ENCODE peak calls at places on chromosomes 12 and 14, in six cellular contexts. C is esophagus squamous epithelium, A is neuronal stem cell, F is HL-60, O is pancreas, Q is endothelial cell of umbilical vein. E is an unnamed sample.

GRCh38 chr14:65080954-65081747 is 21.2 kb downstream of the MAX start:
- DNase-seq in C (no peak), A (no peak), F (no peak), O (no peak), Q (peak; percentile 11), E (peak; percentile 98)

GRCh38 chr14:31792726-31793125 is 231.5 kb downstream of the NUBPL start:
- DNase-seq in C (no peak), A (no peak), F (no peak), O (no peak), Q (no peak), E (no peak)

GRCh38 chr14:60965402-60965801 is 15.5 kb downstream of the TRMT5 start:
- DNase-seq in C (no peak), A (no peak), F (no peak), O (no peak), Q (peak; percentile 81), E (no peak)

GRCh38 chr12:32559434-32559833 is 119.7 kb upstream of the DNM1L start:
- DNase-seq in C (no peak), A (no peak), F (no peak), O (no peak), Q (no peak), E (no peak)

GRCh38 chr12:124995200-124995961 is 1.9 kb downstream of the BRI3BP start:
- DNase-seq in C (no peak), A (no peak), F (peak; percentile 67), O (no peak), Q (no peak), E (peak; percentile 52)

GRCh38 chr14:23352506-23353432 is at the start of gene SLC22A17:
- DNase-seq in C (no peak), A (peak; percentile 82), F (no peak), O (peak; percentile 84), Q (peak; percentile 59), E (peak; percentile 39)

GRCh38 chr12:103994235-103994634 is 28.6 kb downstream of the TDG start:
- DNase-seq in C (no peak), A (no peak), F (no peak), O (no peak), Q (no peak), E (no peak)

GRCh38 chr14:101781240-101782061 is 19.9 kb downstream of the PPP2R5C start:
- DNase-seq in C (no peak), A (no peak), F (no peak), O (peak; percentile 78), Q (no peak), E (no peak)

GRCh38 chr12:24554612-24555300 is 394.1 kb downstream of the BCAT1 start:
- DNase-seq in C (no peak), A (no peak), F (no peak), O (no peak), Q (no peak), E (no peak)

GRCh38 chr12:131736807-131737484 is 26.1 kb downstream of the SFSWAP start:
- DNase-seq in C (no peak), A (no peak), F (no peak), O (no peak), Q (peak; percentile 29), E (no peak)
- H3K27ac ChIP-seq in C (peak overlapping the region; percentile 40), A (no peak overlapping the region), F (no peak overlapping the region), O (no peak overlapping the region), Q (peak overlapping the region; percentile 61), E (no peak overlapping the region)

DNA sequence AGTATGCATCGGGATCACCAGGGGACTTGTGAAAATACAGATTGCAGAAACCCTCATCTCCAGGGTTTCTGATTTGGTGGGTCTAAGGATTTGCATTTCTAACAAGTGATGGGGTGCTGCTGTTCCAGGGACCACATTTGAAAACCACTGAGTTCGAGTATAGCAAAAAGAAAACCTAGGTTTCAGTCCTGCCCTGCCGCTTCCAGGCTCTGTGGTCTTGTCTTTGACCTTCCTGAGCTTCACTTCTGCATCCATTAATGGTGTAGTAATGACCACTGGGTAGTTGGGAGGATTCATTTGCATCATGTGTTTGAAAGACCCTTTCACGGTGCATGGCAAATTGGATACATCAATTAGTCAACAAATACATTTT is 15.5 kb downstream of the NINJ2 start:
- DNase-seq in C (no peak), A (no peak), F (no peak), O (no peak), Q (no peak), E (no peak)
- H3K27ac ChIP-seq in C (peak overlapping the region; percentile 98), A (no peak overlapping the region), F (no peak overlapping the region), O (no peak overlapping the region), Q (no peak overlapping the region), E (no peak overlapping the region)

GRCh38 chr14:50740858-50741257 is 72.8 kb upstream of the SAV1 start:
- DNase-seq in C (no peak), A (no peak), F (no peak), O (no peak), Q (peak; percentile 31), E (no peak)
- H3K27ac ChIP-seq in C (no peak overlapping the region), A (no peak overlapping the region), F (no peak overlapping the region), O (no peak overlapping the region), Q (peak overlapping the region; percentile 50), E (no peak overlapping the region)

DNA sequence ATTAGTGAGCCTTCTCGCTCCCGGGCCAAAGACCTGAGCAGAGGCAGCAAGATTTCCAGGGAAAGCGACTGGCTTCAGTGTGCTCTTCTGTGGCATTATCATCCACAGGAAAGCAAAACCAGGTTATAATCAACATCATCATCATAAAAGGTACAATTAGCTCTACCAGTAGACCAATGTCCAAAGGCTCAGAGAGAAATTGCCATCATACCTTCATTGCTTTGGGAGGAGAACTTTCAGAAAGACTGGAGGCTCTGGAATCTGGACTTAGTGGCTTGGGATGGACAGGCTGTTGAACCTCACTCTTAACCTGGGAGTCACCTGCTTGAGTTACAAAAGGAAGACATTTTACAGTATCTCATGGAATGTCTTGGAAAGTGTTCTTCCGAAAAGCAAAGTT is 25.1 kb upstream of the CERS5 start:
- DNase-seq in C (no peak), A (no peak), F (no peak), O (no peak), Q (no peak), E (peak; percentile 94)
- H3K27ac ChIP-seq in C (no peak overlapping the region), A (no peak overlapping the region), F (no peak overlapping the region), O (no peak overlapping the region), Q (peak overlapping the region; percentile 87), E (no peak overlapping the region)

GRCh38 chr12:28885275-28885674 is 263.8 kb upstream of the FAR2 start:
- DNase-seq in C (no peak), A (no peak), F (no peak), O (no peak), Q (no peak), E (no peak)

GRCh38 chr12:28884861-28885260 is 264.2 kb upstream of the FAR2 start:
- DNase-seq in C (no peak), A (no peak), F (no peak), O (no peak), Q (no peak), E (no peak)

GRCh38 chr12:28883406-28883997 is 265.6 kb upstream of the FAR2 start:
- DNase-seq in C (no peak), A (no peak), F (no peak), O (no peak), Q (no peak), E (no peak)

GRCh38 chr12:28879379-28879778 is 269.7 kb upstream of the FAR2 start:
- DNase-seq in C (no peak), A (no peak), F (no peak), O (no peak), Q (no peak), E (no peak)

DNA sequence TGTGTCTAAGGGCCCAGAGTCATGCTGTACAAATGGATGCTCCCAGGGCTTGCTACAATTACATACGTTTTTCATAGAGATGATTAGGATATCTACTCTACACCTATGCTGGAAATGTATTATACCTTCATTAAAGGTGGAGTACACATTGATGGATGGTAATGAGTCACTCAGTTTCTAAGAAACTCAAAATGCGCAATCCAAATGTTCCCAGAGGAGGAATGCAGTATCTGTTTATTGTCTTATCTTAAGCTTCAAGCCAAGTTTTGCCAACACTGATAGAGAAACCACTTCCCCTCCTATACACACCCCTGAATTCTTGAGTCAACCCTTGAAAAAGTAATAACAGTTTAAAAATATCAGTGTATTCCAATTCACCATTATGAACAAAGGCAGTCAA is 266.6 kb upstream of the FAR2 start:
- DNase-seq in C (no peak), A (no peak), F (no peak), O (no peak), Q (no peak), E (no peak)
- H3K27ac ChIP-seq in C (no peak overlapping the region), A (no peak overlapping the region), F (no peak overlapping the region), O (no peak overlapping the region), Q (no peak overlapping the region), E (no peak overlapping the region)

GRCh38 chr12:106109168-106109910 is 29.4 kb downstream of the NUAK1 start:
- DNase-seq in C (no peak), A (no peak), F (no peak), O (no peak), Q (no peak), E (no peak)
- H3K27ac ChIP-seq in C (no peak overlapping the region), A (no peak overlapping the region), F (no peak overlapping the region), O (no peak overlapping the region), Q (no peak overlapping the region), E (no peak overlapping the region)

GRCh38 chr14:91403069-91403600 is 14.5 kb downstream of the CCDC88C start:
- DNase-seq in C (no peak), A (no peak), F (no peak), O (no peak), Q (no peak), E (no peak)

GRCh38 chr14:91402278-91403068 is 15.1 kb downstream of the CCDC88C start:
- DNase-seq in C (no peak), A (no peak), F (peak; percentile 30), O (no peak), Q (peak; percentile 94), E (peak; percentile 89)

GRCh38 chr14:91399868-91400640 is 17.6 kb downstream of the CCDC88C start:
- DNase-seq in C (no peak), A (no peak), F (peak; percentile 40), O (no peak), Q (no peak), E (peak; percentile 81)

GRCh38 chr14:91400696-91401095 is 16.9 kb downstream of the CCDC88C start:
- DNase-seq in C (no peak), A (no peak), F (no peak), O (no peak), Q (peak; percentile 73), E (peak; percentile 45)

GRCh38 chr14:91401751-91402150 is 15.9 kb downstream of the CCDC88C start:
- DNase-seq in C (no peak), A (no peak), F (no peak), O (no peak), Q (peak; percentile 53), E (no peak)
- H3K27ac ChIP-seq in C (no peak overlapping the region), A (no peak overlapping the region), F (no peak overlapping the region), O (no peak overlapping the region), Q (no peak overlapping the region), E (no peak overlapping the region)

GRCh38 chr14:90613997-90614396 is 202.2 kb downstream of the TTC7B start:
- DNase-seq in C (no peak), A (no peak), F (no peak), O (no peak), Q (no peak), E (no peak)
- H3K27ac ChIP-seq in C (no peak overlapping the region), A (no peak overlapping the region), F (no peak overlapping the region), O (no peak overlapping the region), Q (no peak overlapping the region), E (no peak overlapping the region)

DNA sequence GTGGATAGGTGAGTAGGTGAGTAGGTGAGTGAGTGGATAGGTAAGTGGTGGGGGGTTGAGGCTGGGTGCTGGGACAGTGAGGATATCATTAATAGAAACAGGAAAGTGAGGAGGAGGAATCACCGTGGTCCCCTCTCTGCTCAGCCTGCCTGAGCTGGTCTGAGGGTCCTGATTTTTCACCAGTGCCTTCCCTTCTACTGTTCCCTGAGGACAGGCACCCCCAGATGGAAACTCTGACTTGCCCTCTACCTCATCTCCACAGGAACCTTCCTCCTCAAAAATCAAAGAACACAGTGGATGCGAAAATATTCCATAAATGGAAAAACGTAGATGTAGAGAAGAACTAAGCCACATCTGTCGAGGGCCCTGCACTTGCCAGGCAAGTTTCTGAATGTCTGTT is 1.9 kb downstream of the GPR68 start:
- DNase-seq in C (no peak), A (no peak), F (no peak), O (no peak), Q (no peak), E (no peak)
- H3K27ac ChIP-seq in C (peak overlapping the region; percentile 83), A (no peak overlapping the region), F (peak overlapping the region; percentile 85), O (no peak overlapping the region), Q (peak overlapping the region; percentile 51), E (peak overlapping the region; percentile 42)